ENCODE peak calls at places on chromosome 1, in ten cellular contexts. U, C, S, X, Z, D, Y, V, L and Q are unnamed samples.

GRCh38 chr1:98700228-98700627 is 38.7 kb downstream of the SNX7 start:
- DNase-seq in Y (no peak), D (no peak), L (peak; percentile 4), V (no peak), C (no peak), X (no peak), S (no peak), U (no peak), Z (no peak), Q (no peak)

GRCh38 chr1:167094690-167095089 is 815 bp downstream of the STYXL2 start:
- DNase-seq in L (peak; percentile 1), D (no peak), S (no peak), Y (no peak), X (no peak), C (no peak), U (no peak), V (no peak), Z (no peak), Q (no peak)

GRCh38 chr1:203839081-203839480 is 22.3 kb upstream of the SNRPE start:
- DNase-seq in Y (peak; percentile 14), D (no peak), V (no peak), U (no peak), L (peak; percentile 38), S (no peak), Z (no peak), C (no peak), X (no peak), Q (no peak)

GRCh38 chr1:243343970-243344749 is 88.3 kb downstream of the SDCCAG8 start:
- DNase-seq in C (no peak), Z (no peak), V (no peak), S (peak; percentile 57), X (peak; percentile 84), Y (peak; percentile 51), U (peak; percentile 47), D (no peak), L (peak; percentile 34), Q (peak; percentile 43)

GRCh38 chr1:213989071-213989739 is 1.4 kb downstream of the PROX1 start:
- DNase-seq in D (no peak), X (peak; percentile 42), V (no peak), Y (no peak), Z (no peak), U (no peak), L (no peak), S (no peak), C (no peak), Q (peak; percentile 70)

GRCh38 chr1:42686418-42686817 is 4.2 kb downstream of the YBX1 start:
- DNase-seq in Z (no peak), V (no peak), L (no peak), U (no peak), S (peak; percentile 73), D (no peak), C (no peak), X (no peak), Y (no peak), Q (no peak)

GRCh38 chr1:86156571-86157455 is at the start of gene COL24A1:
- DNase-seq in L (peak; percentile 56), D (no peak), C (no peak), Z (peak; percentile 6), U (no peak), S (peak; percentile 6), X (peak; percentile 69), V (peak; percentile 10), Y (no peak), Q (no peak)

GRCh38 chr1:213268221-213268620 is 217.2 kb downstream of the RPS6KC1 start:
- DNase-seq in D (no peak), Y (no peak), C (no peak), L (peak; percentile 49), S (no peak), Z (no peak), X (no peak), U (no peak), V (no peak), Q (no peak)

GRCh38 chr1:58968360-58968952 is 184.6 kb upstream of the JUN start:
- DNase-seq in Z (peak; percentile 16), X (peak; percentile 57), L (no peak), V (peak; percentile 21), S (peak; percentile 37), U (peak; percentile 30), D (no peak), C (peak; percentile 35), Y (no peak), Q (no peak)